ENCODE peak calls at places on chromosomes 6 and 20, in eight cellular contexts. One of them, this sample, is unnamed.

GRCh38 chr6:141677598-141678211 is 455.0 kb upstream of the GJE1 start:
- DNase-seq in T-helper 9 cell: no peak
- DNase-seq in kidney tubule cell: peak
- DNase-seq in substantia nigra: no peak
- DNase-seq in activated T-cell treated with anti-CD3 and anti-CD28 coated beads, Interleukin-2, amount 50 U/mL, for 72 hours: no peak
- DNase-seq in hippocampal formation: no peak
- DNase-seq in fibroblast of the conjunctiva: peak
- DNase-seq in stimulated activated CD4-positive, alpha-beta T cell treated with anti-CD3 and anti-CD28 coated beads, TNF-alpha, amount 100 ng/mL, for 24 hours: no peak
- DNase-seq in this sample: no peak

GRCh38 chr6:3309391-3310050 is 50.8 kb downstream of the PSMG4 start:
- DNase-seq in fibroblast of the conjunctiva: no peak
- DNase-seq in stimulated activated CD4-positive, alpha-beta T cell treated with anti-CD3 and anti-CD28 coated beads, TNF-alpha, amount 100 ng/mL, for 24 hours: no peak
- DNase-seq in activated T-cell treated with anti-CD3 and anti-CD28 coated beads, Interleukin-2, amount 50 U/mL, for 72 hours: no peak
- DNase-seq in hippocampal formation: no peak
- DNase-seq in kidney tubule cell: no peak
- DNase-seq in T-helper 9 cell: no peak
- DNase-seq in substantia nigra: no peak
- DNase-seq in this sample: no peak

GRCh38 chr6:122059918-122060317 is 339.5 kb upstream of the HSF2 start:
- DNase-seq in kidney tubule cell: no peak
- DNase-seq in T-helper 9 cell: no peak
- DNase-seq in hippocampal formation: no peak
- DNase-seq in substantia nigra: no peak
- DNase-seq in fibroblast of the conjunctiva: no peak
- DNase-seq in activated T-cell treated with anti-CD3 and anti-CD28 coated beads, Interleukin-2, amount 50 U/mL, for 72 hours: no peak
- DNase-seq in stimulated activated CD4-positive, alpha-beta T cell treated with anti-CD3 and anti-CD28 coated beads, TNF-alpha, amount 100 ng/mL, for 24 hours: no peak
- DNase-seq in this sample: no peak

GRCh38 chr6:33927112-33927511 is 123.3 kb upstream of the MLN start:
- DNase-seq in hippocampal formation: no peak
- DNase-seq in T-helper 9 cell: no peak
- DNase-seq in substantia nigra: no peak
- DNase-seq in kidney tubule cell: no peak
- DNase-seq in stimulated activated CD4-positive, alpha-beta T cell treated with anti-CD3 and anti-CD28 coated beads, TNF-alpha, amount 100 ng/mL, for 24 hours: no peak
- DNase-seq in fibroblast of the conjunctiva: no peak
- DNase-seq in activated T-cell treated with anti-CD3 and anti-CD28 coated beads, Interleukin-2, amount 50 U/mL, for 72 hours: no peak
- DNase-seq in this sample: no peak

GRCh38 chr20:7943891-7944290 is 3.6 kb upstream of the HAO1 start:
- DNase-seq in T-helper 9 cell: no peak
- DNase-seq in fibroblast of the conjunctiva: no peak
- DNase-seq in activated T-cell treated with anti-CD3 and anti-CD28 coated beads, Interleukin-2, amount 50 U/mL, for 72 hours: no peak
- DNase-seq in stimulated activated CD4-positive, alpha-beta T cell treated with anti-CD3 and anti-CD28 coated beads, TNF-alpha, amount 100 ng/mL, for 24 hours: no peak
- DNase-seq in kidney tubule cell: no peak
- DNase-seq in substantia nigra: no peak
- DNase-seq in hippocampal formation: no peak
- DNase-seq in this sample: no peak

GRCh38 chr20:56359212-56360132 is 698 bp downstream of the FAM210B start:
- DNase-seq in activated T-cell treated with anti-CD3 and anti-CD28 coated beads, Interleukin-2, amount 50 U/mL, for 72 hours: peak
- DNase-seq in hippocampal formation: no peak
- DNase-seq in fibroblast of the conjunctiva: peak
- DNase-seq in kidney tubule cell: peak
- DNase-seq in stimulated activated CD4-positive, alpha-beta T cell treated with anti-CD3 and anti-CD28 coated beads, TNF-alpha, amount 100 ng/mL, for 24 hours: no peak
- DNase-seq in substantia nigra: no peak
- DNase-seq in T-helper 9 cell: no peak
- DNase-seq in this sample: no peak

GRCh38 chr6:55826941-55827340 is 48.4 kb downstream of the BMP5 start:
- DNase-seq in fibroblast of the conjunctiva: no peak
- DNase-seq in activated T-cell treated with anti-CD3 and anti-CD28 coated beads, Interleukin-2, amount 50 U/mL, for 72 hours: no peak
- DNase-seq in stimulated activated CD4-positive, alpha-beta T cell treated with anti-CD3 and anti-CD28 coated beads, TNF-alpha, amount 100 ng/mL, for 24 hours: no peak
- DNase-seq in substantia nigra: no peak
- DNase-seq in hippocampal formation: no peak
- DNase-seq in kidney tubule cell: no peak
- DNase-seq in T-helper 9 cell: no peak
- DNase-seq in this sample: no peak

GRCh38 chr20:17227669-17228623 is 1.1 kb downstream of the PCSK2 start:
- DNase-seq in substantia nigra: no peak
- DNase-seq in fibroblast of the conjunctiva: no peak
- DNase-seq in stimulated activated CD4-positive, alpha-beta T cell treated with anti-CD3 and anti-CD28 coated beads, TNF-alpha, amount 100 ng/mL, for 24 hours: no peak
- DNase-seq in kidney tubule cell: peak
- DNase-seq in T-helper 9 cell: no peak
- DNase-seq in hippocampal formation: no peak
- DNase-seq in activated T-cell treated with anti-CD3 and anti-CD28 coated beads, Interleukin-2, amount 50 U/mL, for 72 hours: no peak
- DNase-seq in this sample: no peak

GRCh38 chr6:151564654-151565053 is 70.8 kb downstream of the CCDC170 start:
- DNase-seq in T-helper 9 cell: no peak
- DNase-seq in activated T-cell treated with anti-CD3 and anti-CD28 coated beads, Interleukin-2, amount 50 U/mL, for 72 hours: no peak
- DNase-seq in kidney tubule cell: no peak
- DNase-seq in stimulated activated CD4-positive, alpha-beta T cell treated with anti-CD3 and anti-CD28 coated beads, TNF-alpha, amount 100 ng/mL, for 24 hours: no peak
- DNase-seq in fibroblast of the conjunctiva: no peak
- DNase-seq in substantia nigra: no peak
- DNase-seq in hippocampal formation: no peak
- DNase-seq in this sample: no peak

GRCh38 chr6:52399511-52400315 is 20.4 kb upstream of the EFHC1 start:
- DNase-seq in substantia nigra: no peak
- DNase-seq in stimulated activated CD4-positive, alpha-beta T cell treated with anti-CD3 and anti-CD28 coated beads, TNF-alpha, amount 100 ng/mL, for 24 hours: no peak
- DNase-seq in T-helper 9 cell: no peak
- DNase-seq in fibroblast of the conjunctiva: peak
- DNase-seq in activated T-cell treated with anti-CD3 and anti-CD28 coated beads, Interleukin-2, amount 50 U/mL, for 72 hours: peak
- DNase-seq in kidney tubule cell: peak
- DNase-seq in hippocampal formation: peak
- DNase-seq in this sample: peak

GRCh38 chr6:140653985-140654384 is 1279.5 kb upstream of the CITED2 start:
- DNase-seq in kidney tubule cell: no peak
- DNase-seq in T-helper 9 cell: no peak
- DNase-seq in activated T-cell treated with anti-CD3 and anti-CD28 coated beads, Interleukin-2, amount 50 U/mL, for 72 hours: no peak
- DNase-seq in substantia nigra: no peak
- DNase-seq in hippocampal formation: no peak
- DNase-seq in stimulated activated CD4-positive, alpha-beta T cell treated with anti-CD3 and anti-CD28 coated beads, TNF-alpha, amount 100 ng/mL, for 24 hours: no peak
- DNase-seq in fibroblast of the conjunctiva: no peak
- DNase-seq in this sample: no peak

GRCh38 chr6:42782689-42783176 is 881 bp downstream of the BICRAL start:
- DNase-seq in T-helper 9 cell: peak
- DNase-seq in stimulated activated CD4-positive, alpha-beta T cell treated with anti-CD3 and anti-CD28 coated beads, TNF-alpha, amount 100 ng/mL, for 24 hours: peak
- DNase-seq in fibroblast of the conjunctiva: peak
- DNase-seq in substantia nigra: no peak
- DNase-seq in activated T-cell treated with anti-CD3 and anti-CD28 coated beads, Interleukin-2, amount 50 U/mL, for 72 hours: peak
- DNase-seq in hippocampal formation: peak
- DNase-seq in kidney tubule cell: peak
- DNase-seq in this sample: peak

GRCh38 chr6:927157-927556 is 234.2 kb upstream of the EXOC2 start:
- DNase-seq in activated T-cell treated with anti-CD3 and anti-CD28 coated beads, Interleukin-2, amount 50 U/mL, for 72 hours: no peak
- DNase-seq in hippocampal formation: no peak
- DNase-seq in stimulated activated CD4-positive, alpha-beta T cell treated with anti-CD3 and anti-CD28 coated beads, TNF-alpha, amount 100 ng/mL, for 24 hours: no peak
- DNase-seq in fibroblast of the conjunctiva: no peak
- DNase-seq in T-helper 9 cell: no peak
- DNase-seq in kidney tubule cell: no peak
- DNase-seq in substantia nigra: no peak
- DNase-seq in this sample: no peak

GRCh38 chr6:107459283-107460073 is at the start of gene PDSS2:
- DNase-seq in hippocampal formation: peak
- DNase-seq in activated T-cell treated with anti-CD3 and anti-CD28 coated beads, Interleukin-2, amount 50 U/mL, for 72 hours: peak
- DNase-seq in kidney tubule cell: peak
- DNase-seq in fibroblast of the conjunctiva: peak
- DNase-seq in T-helper 9 cell: peak
- DNase-seq in stimulated activated CD4-positive, alpha-beta T cell treated with anti-CD3 and anti-CD28 coated beads, TNF-alpha, amount 100 ng/mL, for 24 hours: peak
- DNase-seq in substantia nigra: peak
- DNase-seq in this sample: peak

GRCh38 chr6:68087399-68088133 is 547.5 kb upstream of the ADGRB3 start:
- DNase-seq in T-helper 9 cell: no peak
- DNase-seq in kidney tubule cell: no peak
- DNase-seq in stimulated activated CD4-positive, alpha-beta T cell treated with anti-CD3 and anti-CD28 coated beads, TNF-alpha, amount 100 ng/mL, for 24 hours: no peak
- DNase-seq in fibroblast of the conjunctiva: peak
- DNase-seq in substantia nigra: no peak
- DNase-seq in hippocampal formation: no peak
- DNase-seq in activated T-cell treated with anti-CD3 and anti-CD28 coated beads, Interleukin-2, amount 50 U/mL, for 72 hours: no peak
- DNase-seq in this sample: peak

GRCh38 chr6:89985744-89986493 is 91.7 kb downstream of the GJA10 start:
- DNase-seq in fibroblast of the conjunctiva: peak
- DNase-seq in T-helper 9 cell: no peak
- DNase-seq in activated T-cell treated with anti-CD3 and anti-CD28 coated beads, Interleukin-2, amount 50 U/mL, for 72 hours: no peak
- DNase-seq in stimulated activated CD4-positive, alpha-beta T cell treated with anti-CD3 and anti-CD28 coated beads, TNF-alpha, amount 100 ng/mL, for 24 hours: no peak
- DNase-seq in kidney tubule cell: peak
- DNase-seq in hippocampal formation: peak
- DNase-seq in substantia nigra: no peak
- DNase-seq in this sample: no peak

GRCh38 chr6:116364361-116364760 is 6.4 kb upstream of the DSE start:
- DNase-seq in activated T-cell treated with anti-CD3 and anti-CD28 coated beads, Interleukin-2, amount 50 U/mL, for 72 hours: no peak
- DNase-seq in stimulated activated CD4-positive, alpha-beta T cell treated with anti-CD3 and anti-CD28 coated beads, TNF-alpha, amount 100 ng/mL, for 24 hours: no peak
- DNase-seq in T-helper 9 cell: no peak
- DNase-seq in kidney tubule cell: peak
- DNase-seq in hippocampal formation: no peak
- DNase-seq in substantia nigra: no peak
- DNase-seq in fibroblast of the conjunctiva: no peak
- DNase-seq in this sample: no peak

GRCh38 chr6:138499303-138499991 is at the start of gene NHSL1:
- DNase-seq in fibroblast of the conjunctiva: peak
- DNase-seq in kidney tubule cell: peak
- DNase-seq in stimulated activated CD4-positive, alpha-beta T cell treated with anti-CD3 and anti-CD28 coated beads, TNF-alpha, amount 100 ng/mL, for 24 hours: no peak
- DNase-seq in activated T-cell treated with anti-CD3 and anti-CD28 coated beads, Interleukin-2, amount 50 U/mL, for 72 hours: no peak
- DNase-seq in substantia nigra: no peak
- DNase-seq in hippocampal formation: no peak
- DNase-seq in T-helper 9 cell: no peak
- DNase-seq in this sample: peak

GRCh38 chr6:109690373-109690739 is 646 bp downstream of the AK9 start:
- DNase-seq in substantia nigra: peak
- DNase-seq in T-helper 9 cell: peak
- DNase-seq in hippocampal formation: no peak
- DNase-seq in kidney tubule cell: peak
- DNase-seq in activated T-cell treated with anti-CD3 and anti-CD28 coated beads, Interleukin-2, amount 50 U/mL, for 72 hours: peak
- DNase-seq in stimulated activated CD4-positive, alpha-beta T cell treated with anti-CD3 and anti-CD28 coated beads, TNF-alpha, amount 100 ng/mL, for 24 hours: no peak
- DNase-seq in fibroblast of the conjunctiva: no peak
- DNase-seq in this sample: peak